ENCODE peak calls at places on chromosomes 5 and 9, in eight cellular contexts. I is IMR-90, G is suprapubic skin, O is transverse colon, F is tibial nerve, T is body of pancreas, W is Peyer's patch, M is HCT116. X is an unnamed sample. For H3K36me3, the result is how much of the 10 kb centered on the place peaks cover.

GRCh38 chr9:21994526-21994995 is at the start of gene CDKN2B-AS1:
- DNase-seq in I (peak), G (no peak), O (peak), F (no peak), T (peak), W (peak), M (peak), X (peak)

GRCh38 chr5:55864606-55865541 is 13.7 kb downstream of the IL31RA start:
- DNase-seq in I (peak), G (no peak), O (no peak), F (no peak), T (peak), W (no peak), M (no peak), X (no peak)

GRCh38 chr9:91954841-91955471 is 4.9 kb upstream of the ROR2 start:
- DNase-seq in I (peak), G (no peak), O (peak), F (no peak), T (peak), W (peak), M (peak), X (peak)

GRCh38 chr5:80736730-80737129 is 81.9 kb upstream of the DHFR start:
- DNase-seq in I (peak), G (no peak), O (no peak), F (no peak), T (no peak), W (no peak), M (no peak), X (no peak)

GRCh38 chr5:96522635-96523355 is 89.7 kb upstream of the PCSK1 start:
- DNase-seq in I (no peak), G (no peak), O (no peak), F (no peak), T (peak), W (no peak), M (no peak), X (no peak)

GRCh38 chr9:113599647-113600476 is 136.3 kb downstream of the RGS3 start:
- DNase-seq in I (peak), G (no peak), O (no peak), F (no peak), T (no peak), W (no peak), M (no peak), X (no peak)

GRCh38 chr5:11903614-11904269 is 504 bp downstream of the CTNND2 start:
- DNase-seq in I (no peak), G (no peak), O (no peak), F (no peak), T (peak), W (no peak), M (no peak), X (no peak)

GRCh38 chr9:115058684-115059315 is 59.2 kb downstream of the TNC start:
- DNase-seq in I (peak), G (no peak), O (no peak), F (no peak), T (no peak), W (no peak), M (no peak), X (no peak)

GRCh38 chr9:72203205-72203803 is 54.1 kb downstream of the GDA start:
- DNase-seq in I (peak), G (no peak), O (peak), F (no peak), T (peak), W (no peak), M (peak), X (no peak)

GRCh38 chr5:179110528-179110927 is 50.4 kb downstream of the ZNF354C start:
- DNase-seq in I (no peak), G (no peak), O (no peak), F (no peak), T (no peak), W (no peak), M (no peak), X (no peak)

GRCh38 chr9:138008081-138008841 is 130.7 kb downstream of the CACNA1B start:
- DNase-seq in I (no peak), G (no peak), O (no peak), F (no peak), T (no peak), W (peak), M (no peak), X (no peak)

GRCh38 chr9:130732131-130732530 is 38.6 kb downstream of the EXOSC2 start:
- DNase-seq in I (peak), G (no peak), O (no peak), F (no peak), T (no peak), W (no peak), M (no peak), X (no peak)

GRCh38 chr9:111789881-111790280 is 4.9 kb downstream of the SHOC1 start:
- DNase-seq in I (no peak), G (no peak), O (no peak), F (no peak), T (no peak), W (no peak), M (no peak), X (no peak)

GRCh38 chr5:33761139-33761538 is 130.7 kb downstream of the ADAMTS12 start:
- DNase-seq in I (peak), G (no peak), O (no peak), F (no peak), T (no peak), W (no peak), M (no peak), X (no peak)

DNA sequence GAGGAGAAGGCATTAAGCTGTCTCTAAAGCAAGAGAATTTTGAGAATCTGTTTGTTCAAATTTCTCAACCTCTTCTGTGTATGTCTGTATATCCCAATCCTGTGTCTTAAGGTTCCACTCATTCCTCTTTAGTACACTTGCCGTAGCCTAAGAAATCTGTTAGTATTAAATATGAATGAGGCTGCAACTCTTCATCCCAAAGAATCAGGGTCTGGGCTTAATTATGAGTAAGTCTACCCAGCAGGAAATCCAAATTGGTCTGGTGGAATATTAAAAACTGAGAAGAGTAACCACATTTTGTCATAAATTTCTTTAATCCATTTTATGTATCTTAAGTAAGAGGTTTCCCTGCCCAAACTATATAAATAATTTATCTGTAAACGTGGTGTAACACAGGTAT is 1171.2 kb downstream of the CDH12 start:
- DNase-seq in I (no peak), G (no peak), O (no peak), F (no peak), T (no peak), W (no peak), M (no peak), X (no peak)
- TF ChIP-seq POLR2A in I (no peak), G (no peak), O (no peak), F (no peak), T (no peak), W (no peak), M (no peak), X (no peak)

GRCh38 chr9:135927195-135928013 is 20.1 kb upstream of the CAMSAP1 start:
- DNase-seq in I (no peak), G (peak), O (no peak), F (no peak), T (no peak), W (no peak), M (no peak), X (no peak)

GRCh38 chr9:135928731-135929655 is 21.6 kb upstream of the CAMSAP1 start:
- DNase-seq in I (no peak), G (no peak), O (no peak), F (no peak), T (no peak), W (no peak), M (no peak), X (no peak)

GRCh38 chr9:135926402-135927194 is 19.3 kb upstream of the CAMSAP1 start:
- DNase-seq in I (peak), G (peak), O (no peak), F (no peak), T (peak), W (no peak), M (peak), X (no peak)

GRCh38 chr9:135929656-135930445 is 22.5 kb upstream of the CAMSAP1 start:
- DNase-seq in I (no peak), G (no peak), O (no peak), F (no peak), T (no peak), W (no peak), M (no peak), X (no peak)

DNA sequence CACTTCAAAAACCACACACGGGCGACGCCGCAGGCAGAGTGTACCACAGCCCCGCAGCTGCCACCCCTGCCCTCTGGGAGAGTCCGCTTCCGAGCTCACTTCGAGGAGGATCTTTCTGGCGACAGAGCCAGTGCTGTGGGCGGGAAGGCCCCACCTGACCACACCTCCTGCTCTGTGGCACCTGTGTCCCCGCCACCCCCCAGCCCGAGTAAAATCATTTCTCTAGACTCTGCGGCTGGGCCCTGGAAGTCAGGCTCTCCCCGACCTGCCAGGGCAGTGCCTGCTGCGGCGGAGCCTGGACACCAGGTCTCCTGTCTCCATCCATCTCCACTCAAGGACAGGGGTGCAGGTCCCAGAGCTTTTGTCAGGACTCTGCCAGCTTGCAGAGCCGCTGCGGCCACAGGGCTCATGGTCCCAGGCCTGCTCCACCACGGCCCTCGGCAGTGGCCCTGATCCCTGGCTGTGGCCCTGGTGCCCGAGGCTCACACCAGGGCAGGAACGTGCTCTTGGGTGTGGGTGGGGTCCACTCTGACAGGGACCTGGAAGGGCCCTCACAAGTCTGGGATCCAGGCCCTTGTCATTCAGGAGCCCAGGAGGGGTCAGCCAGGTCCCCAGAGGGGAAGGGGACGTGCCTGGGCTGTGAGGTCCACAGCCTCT is 20.9 kb upstream of the CAMSAP1 start:
- DNase-seq in I (no peak), G (no peak), O (no peak), F (no peak), T (no peak), W (no peak), M (no peak), X (no peak)
- H3K27ac ChIP-seq in I (no peak), G (no peak), O (no peak), F (no peak), T (no peak), W (no peak), M (peak), X (no peak)

GRCh38 chr5:66987540-66987939 is 209.1 kb downstream of the CD180 start:
- DNase-seq in I (no peak), G (no peak), O (no peak), F (no peak), T (no peak), W (no peak), M (no peak), X (no peak)
- H3K36me3 ChIP-seq in I (under half), G (under half), O (under half), F (under half), T (under half), W (under half), M (under half), X (under half)

DNA sequence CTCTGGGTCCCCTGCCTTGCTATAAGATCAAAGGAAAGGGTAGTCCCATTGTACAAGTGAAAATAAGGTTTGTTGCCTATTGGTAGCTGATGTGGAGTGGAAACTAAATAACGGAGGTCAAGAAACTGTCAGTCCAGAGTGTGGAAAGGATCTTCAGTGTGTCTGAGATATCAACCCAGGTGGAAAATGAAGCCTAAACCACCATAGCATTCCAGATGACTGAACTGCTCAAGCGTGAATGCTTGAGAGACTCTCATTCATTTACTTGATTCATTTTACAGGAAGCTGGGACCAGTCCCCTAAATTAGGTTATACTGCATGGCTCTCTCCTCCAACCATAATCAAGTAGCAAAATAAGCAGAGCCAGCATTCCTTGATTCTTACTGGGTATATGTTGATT is 116.0 kb upstream of the SLC28A3 start:
- DNase-seq in I (no peak), G (no peak), O (no peak), F (no peak), T (no peak), W (no peak), M (no peak), X (no peak)
- TF ChIP-seq POLR2A in I (no peak), G (no peak), O (no peak), F (no peak), T (no peak), W (no peak), M (no peak), X (no peak)

DNA sequence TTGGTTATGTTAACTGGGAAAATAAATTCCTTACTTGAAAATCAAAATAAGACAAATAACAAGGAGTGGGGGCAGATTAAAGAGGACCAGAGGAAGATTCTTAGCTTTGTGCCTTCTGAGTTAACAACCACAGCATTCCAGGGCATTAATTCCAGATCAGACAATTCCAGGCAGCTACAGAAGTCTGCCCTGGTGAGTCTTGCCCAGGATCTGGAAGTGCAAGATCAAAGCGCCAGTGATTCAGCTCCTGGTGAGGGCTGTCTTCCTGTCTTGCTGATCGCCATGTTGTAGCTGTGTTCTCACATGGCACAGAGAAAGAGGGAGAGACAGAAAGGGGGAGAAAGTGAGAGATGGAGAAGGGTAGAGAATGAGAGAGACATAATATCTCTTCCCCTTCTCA is 65.6 kb downstream of the ANXA2R start:
- DNase-seq in I (peak), G (no peak), O (no peak), F (no peak), T (no peak), W (no peak), M (no peak), X (no peak)
- H3K27ac ChIP-seq in I (no peak), G (no peak), O (no peak), F (no peak), T (no peak), W (no peak), M (no peak), X (no peak)

GRCh38 chr5:51394609-51395008 is 11.4 kb downstream of the ISL1 start:
- DNase-seq in I (no peak), G (no peak), O (no peak), F (no peak), T (no peak), W (no peak), M (no peak), X (no peak)
- H3K36me3 ChIP-seq in I (under half), G (under half), O (under half), F (under half), T (under half), W (under half), M (under half), X (under half)

DNA sequence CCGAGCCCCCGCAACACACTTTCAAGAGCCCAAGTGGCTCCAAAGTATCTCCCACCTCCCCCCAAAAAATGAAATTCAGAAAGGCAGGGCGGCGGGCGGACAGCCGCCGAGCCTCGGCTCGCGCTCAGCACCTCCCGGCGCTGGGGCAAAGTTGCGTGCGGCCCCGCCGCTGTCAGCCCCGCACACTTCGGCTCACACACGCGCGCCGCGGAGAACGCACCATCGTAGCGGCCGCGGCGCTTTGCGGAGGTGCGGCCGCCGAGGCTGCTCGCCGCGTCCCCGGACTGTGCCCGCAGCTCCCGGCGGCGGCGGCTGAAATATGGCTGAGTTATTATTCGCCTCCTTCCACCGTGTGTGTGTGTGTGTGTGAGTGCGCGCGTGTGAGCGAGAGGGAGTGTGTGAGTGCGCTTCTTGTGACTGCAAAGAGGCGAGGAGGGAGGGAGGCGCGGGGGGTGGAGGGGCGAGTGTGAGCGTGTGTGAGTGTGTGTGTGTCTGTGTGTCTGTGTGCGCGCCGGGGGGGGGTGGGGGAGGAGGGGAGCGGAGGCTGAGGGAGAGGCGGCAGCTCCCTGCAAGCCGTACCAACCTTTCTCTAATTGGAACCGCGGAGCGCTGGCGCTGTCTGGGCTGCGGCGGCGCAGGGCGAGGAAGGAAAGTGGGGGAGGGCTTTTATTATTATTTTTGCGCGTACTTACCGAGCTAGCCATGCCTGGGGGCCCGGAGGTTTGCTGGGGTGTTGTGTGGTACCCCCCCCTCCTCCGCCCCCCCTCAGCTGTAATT is 558 bp downstream of the MLLT3 start:
- DNase-seq in I (peak), G (peak), O (peak), F (peak), T (peak), W (peak), M (no peak), X (peak)
- TF ChIP-seq POLR2A in I (no peak), G (no peak), O (no peak), F (no peak), T (no peak), W (no peak), M (no peak), X (no peak)

GRCh38 chr5:52774005-52774410 is 13.7 kb upstream of the ITGA1 start:
- DNase-seq in I (no peak), G (no peak), O (no peak), F (no peak), T (no peak), W (no peak), M (no peak), X (no peak)
- H3K27ac ChIP-seq in I (no peak), G (no peak), O (no peak), F (no peak), T (no peak), W (no peak), M (no peak), X (no peak)